ENCODE peak calls at places on chromosomes 7 and 10, in six cellular contexts. K is activated T-cell treated with anti-CD3 and anti-CD28 coated beads, Interleukin-2, amount 50 U/mL, for 24 hours; M is GM13976; H is iPS-NIHi11; W is left kidney; G is psoas muscle. Q is an unnamed sample.

GRCh38 chr7:1963575-1963974 is 269.2 kb downstream of the MAD1L1 start:
- DNase-seq in W (peak; percentile 82), K (no peak), M (no peak), G (peak; percentile 35), H (no peak), Q (no peak)

GRCh38 chr10:61662794-61663259 is at the start of gene CABCOCO1:
- DNase-seq in K (no peak), G (peak; percentile 67), M (no peak), W (peak; percentile 92), H (peak; percentile 82), Q (peak; percentile 82)

GRCh38 chr10:88270871-88271713 is 312.0 kb downstream of the RNLS start:
- DNase-seq in M (peak; percentile 44), W (peak; percentile 56), K (peak; percentile 54), H (no peak), G (no peak), Q (no peak)

GRCh38 chr7:128119036-128119435 is 87.8 kb upstream of the LRRC4 start:
- DNase-seq in M (no peak), H (no peak), W (no peak), G (no peak), K (no peak), Q (no peak)

GRCh38 chr10:119165171-119166110 is at the start of gene SFXN4:
- DNase-seq in H (peak; percentile 86), G (peak; percentile 92), M (peak; percentile 93), W (peak; percentile 86), K (peak; percentile 91), Q (peak; percentile 82)

GRCh38 chr7:156034397-156034796 is 222.1 kb upstream of the SHH start:
- DNase-seq in M (no peak), W (no peak), H (no peak), G (no peak), K (no peak), Q (no peak)

GRCh38 chr10:131059881-131060280 is 251.6 kb downstream of the TCERG1L start:
- DNase-seq in G (no peak), M (no peak), K (no peak), W (no peak), H (no peak), Q (no peak)

GRCh38 chr10:13990392-13990805 is 340.3 kb downstream of the FRMD4A start:
- DNase-seq in M (no peak), W (peak; percentile 76), H (no peak), G (peak; percentile 70), K (no peak), Q (no peak)

GRCh38 chr10:103445767-103446567 is 6.2 kb downstream of the CALHM2 start:
- DNase-seq in H (no peak), W (no peak), M (no peak), K (no peak), G (peak; percentile 91), Q (peak; percentile 6)

GRCh38 chr10:7480742-7481381 is 70.0 kb upstream of the SFMBT2 start:
- DNase-seq in H (no peak), M (no peak), K (no peak), G (no peak), W (peak; percentile 68), Q (no peak)

GRCh38 chr7:133912916-133913697 is 214.0 kb upstream of the LRGUK start:
- DNase-seq in H (no peak), M (no peak), G (no peak), W (no peak), K (no peak), Q (no peak)

GRCh38 chr10:99365761-99366160 is 36.6 kb downstream of the CNNM1 start:
- DNase-seq in G (no peak), M (no peak), W (no peak), K (no peak), H (no peak), Q (no peak)

GRCh38 chr10:47403401-47404318 is 19.6 kb upstream of the ZNF488 start:
- DNase-seq in G (no peak), W (no peak), H (no peak), M (no peak), K (no peak), Q (no peak)

GRCh38 chr7:121244120-121244865 is 84.5 kb upstream of the WNT16 start:
- DNase-seq in K (no peak), W (no peak), M (no peak), H (no peak), G (no peak), Q (no peak)

GRCh38 chr10:132465889-132466519 is 69.0 kb downstream of the PWWP2B start:
- DNase-seq in H (no peak), M (no peak), K (no peak), W (no peak), G (peak; percentile 42), Q (no peak)

GRCh38 chr7:18162653-18163052 is 135.0 kb upstream of the PRPS1L1 start:
- DNase-seq in K (no peak), M (no peak), G (no peak), H (no peak), W (no peak), Q (no peak)